ENCODE peak calls at places on chromosomes 11 and 22, in six cellular contexts. V is activated CD4-positive, alpha-beta T cell treated with anti-CD3 and anti-CD28 coated beads for 24 hours; C is brain pericyte; P is fibroblast of the aortic adventitia; D is activated CD8-positive, alpha-beta memory T cell treated with anti-CD3 and anti-CD28 coated beads for 24 hours; Q is sigmoid colon. T is an unnamed sample.

GRCh38 chr22:29706493-29706892 is 13.3 kb upstream of the CABP7 start:
- DNase-seq in D (no peak), P (no peak), C (no peak), V (no peak), Q (no peak), T (no peak)

GRCh38 chr11:57812634-57813033 is 51.0 kb downstream of the CTNND1 start:
- DNase-seq in Q (no peak), C (no peak), D (no peak), P (no peak), V (no peak), T (no peak)

GRCh38 chr22:50713571-50714056 is 24.4 kb upstream of the ACR start:
- DNase-seq in C (no peak), Q (peak; percentile 62), V (no peak), D (no peak), P (no peak), T (no peak)

GRCh38 chr11:71182791-71183556 is 69.4 kb downstream of the SHANK2 start:
- DNase-seq in Q (peak; percentile 17), D (no peak), C (no peak), P (no peak), V (no peak), T (no peak)

GRCh38 chr11:120244476-120244875 is 4.5 kb downstream of the POU2F3 start:
- DNase-seq in Q (no peak), P (peak; percentile 27), C (no peak), V (no peak), D (no peak), T (no peak)

GRCh38 chr22:26592368-26593015 is 2.6 kb upstream of the TPST2 start:
- DNase-seq in Q (no peak), D (peak; percentile 71), P (no peak), C (no peak), V (no peak), T (no peak)

GRCh38 chr11:18245396-18245795 is 3.1 kb downstream of the SAA2 start:
- DNase-seq in V (no peak), D (no peak), P (peak; percentile 10), Q (no peak), C (no peak), T (no peak)

GRCh38 chr11:11186249-11186648 is 166.8 kb downstream of the CSNK2A3 start:
- DNase-seq in C (no peak), P (no peak), Q (no peak), V (no peak), D (no peak), T (no peak)

GRCh38 chr11:85884581-85885021 is 29.4 kb downstream of the CCDC83 start:
- DNase-seq in P (peak; percentile 31), C (no peak), D (no peak), Q (no peak), V (no peak), T (no peak)

GRCh38 chr11:120657306-120658070 is 145.9 kb downstream of the GRIK4 start:
- DNase-seq in P (no peak), V (no peak), C (no peak), D (no peak), Q (no peak), T (no peak)

GRCh38 chr11:46513934-46514342 is 79.9 kb downstream of the AMBRA1 start:
- DNase-seq in C (no peak), Q (peak; percentile 87), D (no peak), P (peak; percentile 43), V (no peak), T (no peak)

GRCh38 chr22:23068096-23068831 is 2.1 kb upstream of the GNAZ start:
- DNase-seq in D (peak; percentile 51), C (no peak), P (no peak), Q (peak; percentile 57), V (no peak), T (no peak)

GRCh38 chr11:69138265-69138664 is 17.5 kb upstream of the SMIM38 start:
- DNase-seq in P (peak; percentile 91), C (no peak), D (no peak), Q (no peak), V (no peak), T (no peak)

T was measured in stimulated activated CD8-positive, alpha-beta memory T cell treated with anti-CD3 and anti-CD28 coated beads, Interleukin-15, amount 100 ng/mL, for 1 hour.